ENCODE peak calls at places on chromosomes 12 and 14, in seven cellular contexts. One of them, this sample, is unnamed.

GRCh38 chr14:23568021-23568599 is 519 bp upstream of the AP1G2 start:
- DNase-seq in CD4-positive, alpha-beta T cell: no peak
- DNase-seq in adrenal gland: no peak
- DNase-seq in nephron progenitor cell: no peak
- DNase-seq in OCI-LY7: no peak
- DNase-seq in AG10803: no peak
- DNase-seq in ovary: no peak
- DNase-seq in this sample: no peak

GRCh38 chr12:119693006-119693405 is 25.1 kb downstream of the PRKAB1 start:
- DNase-seq in CD4-positive, alpha-beta T cell: no peak
- DNase-seq in adrenal gland: peak
- DNase-seq in nephron progenitor cell: no peak
- DNase-seq in OCI-LY7: no peak
- DNase-seq in AG10803: peak
- DNase-seq in ovary: peak
- DNase-seq in this sample: peak

GRCh38 chr14:105330491-105330895 is 15.9 kb downstream of the PACS2 start:
- DNase-seq in CD4-positive, alpha-beta T cell: no peak
- DNase-seq in adrenal gland: peak
- DNase-seq in nephron progenitor cell: no peak
- DNase-seq in OCI-LY7: no peak
- DNase-seq in AG10803: peak
- DNase-seq in ovary: no peak
- DNase-seq in this sample: peak

GRCh38 chr12:119942386-119942785 is 46.6 kb upstream of the BICDL1 start:
- DNase-seq in CD4-positive, alpha-beta T cell: no peak
- DNase-seq in adrenal gland: no peak
- DNase-seq in nephron progenitor cell: no peak
- DNase-seq in OCI-LY7: no peak
- DNase-seq in AG10803: no peak
- DNase-seq in ovary: no peak
- DNase-seq in this sample: no peak

GRCh38 chr14:23439107-23439835 is 3.8 kb upstream of the MYH7 start:
- DNase-seq in CD4-positive, alpha-beta T cell: no peak
- DNase-seq in adrenal gland: no peak
- DNase-seq in nephron progenitor cell: no peak
- DNase-seq in OCI-LY7: no peak
- DNase-seq in AG10803: no peak
- DNase-seq in ovary: no peak
- DNase-seq in this sample: no peak

GRCh38 chr14:35088514-35088913 is 33.3 kb downstream of the PPP2R3C start:
- DNase-seq in CD4-positive, alpha-beta T cell: no peak
- DNase-seq in adrenal gland: no peak
- DNase-seq in nephron progenitor cell: no peak
- DNase-seq in OCI-LY7: no peak
- DNase-seq in AG10803: no peak
- DNase-seq in ovary: no peak
- DNase-seq in this sample: peak

GRCh38 chr12:43835656-43836454 is at the start of gene TMEM117:
- DNase-seq in CD4-positive, alpha-beta T cell: peak
- DNase-seq in adrenal gland: peak
- DNase-seq in nephron progenitor cell: peak
- DNase-seq in OCI-LY7: peak
- DNase-seq in AG10803: peak
- DNase-seq in ovary: peak
- DNase-seq in this sample: peak

GRCh38 chr12:32302218-32302826 is 97.0 kb upstream of the FGD4 start:
- DNase-seq in CD4-positive, alpha-beta T cell: peak
- DNase-seq in adrenal gland: no peak
- DNase-seq in nephron progenitor cell: no peak
- DNase-seq in OCI-LY7: peak
- DNase-seq in AG10803: no peak
- DNase-seq in ovary: no peak
- DNase-seq in this sample: peak

GRCh38 chr12:42919691-42920090 is 330.1 kb upstream of the PRICKLE1 start:
- DNase-seq in CD4-positive, alpha-beta T cell: no peak
- DNase-seq in adrenal gland: no peak
- DNase-seq in nephron progenitor cell: no peak
- DNase-seq in OCI-LY7: no peak
- DNase-seq in AG10803: no peak
- DNase-seq in ovary: no peak
- DNase-seq in this sample: no peak

GRCh38 chr12:65816086-65816485 is 8.2 kb upstream of the HMGA2 start:
- DNase-seq in CD4-positive, alpha-beta T cell: no peak
- DNase-seq in adrenal gland: no peak
- DNase-seq in nephron progenitor cell: no peak
- DNase-seq in OCI-LY7: no peak
- DNase-seq in AG10803: no peak
- DNase-seq in ovary: no peak
- DNase-seq in this sample: no peak

GRCh38 chr14:32077081-32078029 is at the start of gene ARHGAP5:
- DNase-seq in CD4-positive, alpha-beta T cell: peak
- DNase-seq in adrenal gland: peak
- DNase-seq in nephron progenitor cell: peak
- DNase-seq in OCI-LY7: peak
- DNase-seq in AG10803: no peak
- DNase-seq in ovary: peak
- DNase-seq in this sample: peak

GRCh38 chr14:65502676-65503124 is 90.2 kb downstream of the FUT8 start:
- DNase-seq in CD4-positive, alpha-beta T cell: no peak
- DNase-seq in adrenal gland: no peak
- DNase-seq in nephron progenitor cell: no peak
- DNase-seq in OCI-LY7: no peak
- DNase-seq in AG10803: peak
- DNase-seq in ovary: no peak
- DNase-seq in this sample: peak

GRCh38 chr12:112382866-112383265 is 635 bp upstream of the HECTD4 start:
- DNase-seq in CD4-positive, alpha-beta T cell: no peak
- DNase-seq in adrenal gland: no peak
- DNase-seq in nephron progenitor cell: no peak
- DNase-seq in OCI-LY7: no peak
- DNase-seq in AG10803: no peak
- DNase-seq in ovary: no peak
- DNase-seq in this sample: no peak

GRCh38 chr14:39683711-39684110 is 251.5 kb upstream of the FBXO33 start:
- DNase-seq in CD4-positive, alpha-beta T cell: no peak
- DNase-seq in adrenal gland: no peak
- DNase-seq in nephron progenitor cell: no peak
- DNase-seq in OCI-LY7: no peak
- DNase-seq in AG10803: no peak
- DNase-seq in ovary: no peak
- DNase-seq in this sample: no peak

GRCh38 chr12:30603129-30603528 is 92.5 kb downstream of the IPO8 start:
- DNase-seq in CD4-positive, alpha-beta T cell: no peak
- DNase-seq in adrenal gland: no peak
- DNase-seq in nephron progenitor cell: no peak
- DNase-seq in OCI-LY7: no peak
- DNase-seq in AG10803: no peak
- DNase-seq in ovary: no peak
- DNase-seq in this sample: no peak

GRCh38 chr12:79552186-79552585 is 138.6 kb downstream of the PAWR start:
- DNase-seq in CD4-positive, alpha-beta T cell: no peak
- DNase-seq in adrenal gland: no peak
- DNase-seq in nephron progenitor cell: no peak
- DNase-seq in OCI-LY7: no peak
- DNase-seq in AG10803: peak
- DNase-seq in ovary: no peak
- DNase-seq in this sample: no peak

GRCh38 chr14:21985081-21985480 is 311.5 kb upstream of the OR4E1 start:
- DNase-seq in CD4-positive, alpha-beta T cell: no peak
- DNase-seq in adrenal gland: no peak
- DNase-seq in nephron progenitor cell: no peak
- DNase-seq in OCI-LY7: no peak
- DNase-seq in AG10803: no peak
- DNase-seq in ovary: no peak
- DNase-seq in this sample: no peak

GRCh38 chr14:102508774-102509743 is 517 bp downstream of the ANKRD9 start:
- DNase-seq in CD4-positive, alpha-beta T cell: no peak
- DNase-seq in adrenal gland: peak
- DNase-seq in nephron progenitor cell: peak
- DNase-seq in OCI-LY7: no peak
- DNase-seq in AG10803: peak
- DNase-seq in ovary: peak
- DNase-seq in this sample: no peak

GRCh38 chr12:130825771-130826150 is 13.3 kb downstream of the STX2 start:
- DNase-seq in CD4-positive, alpha-beta T cell: no peak
- DNase-seq in adrenal gland: no peak
- DNase-seq in nephron progenitor cell: no peak
- DNase-seq in OCI-LY7: no peak
- DNase-seq in AG10803: no peak
- DNase-seq in ovary: no peak
- DNase-seq in this sample: no peak

GRCh38 chr12:130828895-130829294 is 10.2 kb downstream of the STX2 start:
- DNase-seq in CD4-positive, alpha-beta T cell: no peak
- DNase-seq in adrenal gland: no peak
- DNase-seq in nephron progenitor cell: no peak
- DNase-seq in OCI-LY7: no peak
- DNase-seq in AG10803: no peak
- DNase-seq in ovary: no peak
- DNase-seq in this sample: no peak

GRCh38 chr12:130829391-130830245 is 9.4 kb downstream of the STX2 start:
- DNase-seq in CD4-positive, alpha-beta T cell: no peak
- DNase-seq in adrenal gland: no peak
- DNase-seq in nephron progenitor cell: no peak
- DNase-seq in OCI-LY7: no peak
- DNase-seq in AG10803: no peak
- DNase-seq in ovary: no peak
- DNase-seq in this sample: no peak

GRCh38 chr12:130827432-130827831 is 11.6 kb downstream of the STX2 start:
- DNase-seq in CD4-positive, alpha-beta T cell: no peak
- DNase-seq in adrenal gland: no peak
- DNase-seq in nephron progenitor cell: no peak
- DNase-seq in OCI-LY7: no peak
- DNase-seq in AG10803: peak
- DNase-seq in ovary: no peak
- DNase-seq in this sample: no peak

DNA sequence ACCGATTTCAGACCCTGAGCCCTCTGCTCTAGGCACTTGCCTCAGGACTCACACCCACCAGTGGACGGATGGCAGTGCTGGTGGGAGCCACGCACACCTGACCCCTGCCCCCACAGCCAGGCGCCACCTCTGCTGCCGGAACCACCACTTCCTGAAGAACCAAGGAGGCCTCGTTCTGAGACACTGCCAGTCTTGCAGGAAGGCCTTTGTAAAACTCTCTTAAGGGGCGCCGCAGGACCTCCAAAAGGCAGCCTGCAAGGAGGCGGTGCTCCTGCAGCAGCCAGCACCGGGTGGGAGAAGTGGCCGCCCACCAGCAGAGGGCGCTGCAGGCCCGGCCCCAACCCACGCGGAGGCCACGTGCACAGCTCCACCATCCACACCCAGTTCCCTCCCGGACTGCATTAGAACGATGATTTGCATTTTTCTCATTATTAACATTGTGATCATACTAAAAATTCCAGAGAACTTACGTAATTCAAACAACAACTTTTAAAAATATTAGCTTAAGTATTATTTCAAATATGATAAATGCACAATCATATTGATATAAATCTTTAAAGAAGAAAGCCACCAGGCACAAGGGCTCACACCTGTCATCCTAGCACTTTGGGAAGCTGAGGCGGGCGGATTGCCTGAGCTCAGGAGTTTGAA is 12.8 kb downstream of the STX2 start:
- DNase-seq in CD4-positive, alpha-beta T cell: peak
- DNase-seq in adrenal gland: peak
- DNase-seq in nephron progenitor cell: peak
- DNase-seq in OCI-LY7: peak
- DNase-seq in AG10803: peak
- DNase-seq in ovary: peak
- DNase-seq in this sample: peak
- TF ChIP-seq CTCF in CD4-positive, alpha-beta T cell: peak
- TF ChIP-seq CTCF in adrenal gland: peak
- TF ChIP-seq CTCF in nephron progenitor cell: peak
- TF ChIP-seq CTCF in OCI-LY7: peak
- TF ChIP-seq CTCF in AG10803: peak
- TF ChIP-seq CTCF in ovary: no peak
- TF ChIP-seq CTCF in this sample: peak

GRCh38 chr14:54395716-54396115 is 1.1 kb upstream of the CDKN3 start:
- DNase-seq in CD4-positive, alpha-beta T cell: no peak
- DNase-seq in adrenal gland: no peak
- DNase-seq in nephron progenitor cell: no peak
- DNase-seq in OCI-LY7: no peak
- DNase-seq in AG10803: no peak
- DNase-seq in ovary: no peak
- DNase-seq in this sample: no peak

GRCh38 chr14:54398028-54398368 is 1.2 kb downstream of the CDKN3 start:
- DNase-seq in CD4-positive, alpha-beta T cell: no peak
- DNase-seq in adrenal gland: no peak
- DNase-seq in nephron progenitor cell: no peak
- DNase-seq in OCI-LY7: peak
- DNase-seq in AG10803: no peak
- DNase-seq in ovary: no peak
- DNase-seq in this sample: no peak

GRCh38 chr14:54396183-54396492 is 669 bp upstream of the CDKN3 start:
- DNase-seq in CD4-positive, alpha-beta T cell: no peak
- DNase-seq in adrenal gland: peak
- DNase-seq in nephron progenitor cell: no peak
- DNase-seq in OCI-LY7: no peak
- DNase-seq in AG10803: no peak
- DNase-seq in ovary: no peak
- DNase-seq in this sample: no peak

GRCh38 chr14:54395284-54395683 is 1.5 kb upstream of the CDKN3 start:
- DNase-seq in CD4-positive, alpha-beta T cell: no peak
- DNase-seq in adrenal gland: no peak
- DNase-seq in nephron progenitor cell: no peak
- DNase-seq in OCI-LY7: no peak
- DNase-seq in AG10803: no peak
- DNase-seq in ovary: no peak
- DNase-seq in this sample: no peak

GRCh38 chr14:54396493-54397335 is at the start of gene CDKN3:
- DNase-seq in CD4-positive, alpha-beta T cell: peak
- DNase-seq in adrenal gland: peak
- DNase-seq in nephron progenitor cell: peak
- DNase-seq in OCI-LY7: peak
- DNase-seq in AG10803: peak
- DNase-seq in ovary: peak
- DNase-seq in this sample: peak
- TF ChIP-seq CTCF in CD4-positive, alpha-beta T cell: no peak
- TF ChIP-seq CTCF in adrenal gland: peak
- TF ChIP-seq CTCF in nephron progenitor cell: peak
- TF ChIP-seq CTCF in OCI-LY7: peak
- TF ChIP-seq CTCF in AG10803: peak
- TF ChIP-seq CTCF in ovary: peak
- TF ChIP-seq CTCF in this sample: peak

GRCh38 chr12:14554281-14555008 is 13.2 kb downstream of the PLBD1 start:
- DNase-seq in CD4-positive, alpha-beta T cell: no peak
- DNase-seq in adrenal gland: peak
- DNase-seq in nephron progenitor cell: no peak
- DNase-seq in OCI-LY7: no peak
- DNase-seq in AG10803: peak
- DNase-seq in ovary: no peak
- DNase-seq in this sample: no peak
- TF ChIP-seq CTCF in CD4-positive, alpha-beta T cell: no peak
- TF ChIP-seq CTCF in adrenal gland: no peak
- TF ChIP-seq CTCF in nephron progenitor cell: no peak
- TF ChIP-seq CTCF in OCI-LY7: no peak
- TF ChIP-seq CTCF in AG10803: no peak
- TF ChIP-seq CTCF in ovary: no peak
- TF ChIP-seq CTCF in this sample: no peak

GRCh38 chr12:108302471-108303311 is 36.4 kb downstream of the CMKLR1 start:
- DNase-seq in CD4-positive, alpha-beta T cell: no peak
- DNase-seq in adrenal gland: peak
- DNase-seq in nephron progenitor cell: peak
- DNase-seq in OCI-LY7: no peak
- DNase-seq in AG10803: peak
- DNase-seq in ovary: peak
- DNase-seq in this sample: no peak
- TF ChIP-seq CTCF in CD4-positive, alpha-beta T cell: no peak
- TF ChIP-seq CTCF in adrenal gland: no peak
- TF ChIP-seq CTCF in nephron progenitor cell: no peak
- TF ChIP-seq CTCF in OCI-LY7: no peak
- TF ChIP-seq CTCF in AG10803: no peak
- TF ChIP-seq CTCF in ovary: no peak
- TF ChIP-seq CTCF in this sample: no peak

GRCh38 chr12:5648692-5649338 is 216.9 kb downstream of the NTF3 start:
- DNase-seq in CD4-positive, alpha-beta T cell: no peak
- DNase-seq in adrenal gland: no peak
- DNase-seq in nephron progenitor cell: peak
- DNase-seq in OCI-LY7: peak
- DNase-seq in AG10803: peak
- DNase-seq in ovary: no peak
- DNase-seq in this sample: peak
- TF ChIP-seq CTCF in CD4-positive, alpha-beta T cell: no peak
- TF ChIP-seq CTCF in adrenal gland: peak
- TF ChIP-seq CTCF in nephron progenitor cell: peak
- TF ChIP-seq CTCF in OCI-LY7: peak
- TF ChIP-seq CTCF in AG10803: peak
- TF ChIP-seq CTCF in ovary: no peak
- TF ChIP-seq CTCF in this sample: peak

This sample was measured in HFFc6.